ENCODE peak calls at places on chromosomes 16 and 17, in nine cellular contexts. P is prostate gland, X is neural progenitor cell, T is dorsolateral prefrontal cortex, J is lower leg skin, N is fibroblast of pulmonary artery, I is ovary, U is transverse colon, Q is SK-N-SH. S is an unnamed sample.

GRCh38 chr17:8965394-8966168 is at the start of gene PIK3R5:
- DNase-seq in I (no peak), U (peak; percentile 75), N (no peak), Q (peak; percentile 60), X (peak; percentile 82), T (no peak), J (peak; percentile 89), P (no peak), S (peak; percentile 61)

GRCh38 chr17:79044462-79044861 is 20.5 kb downstream of the C1QTNF1 start:
- DNase-seq in J (no peak), I (no peak), U (no peak), P (no peak), X (no peak), N (no peak), Q (no peak), T (no peak), S (no peak)

GRCh38 chr17:39926588-39927100 is 757 bp downstream of the ORMDL3 start:
- DNase-seq in N (peak; percentile 48), J (no peak), T (no peak), X (peak; percentile 71), Q (peak; percentile 69), I (no peak), U (peak; percentile 60), P (no peak), S (no peak)

GRCh38 chr16:10539256-10539655 is 41.1 kb downstream of the EMP2 start:
- DNase-seq in J (no peak), N (no peak), X (no peak), I (no peak), Q (no peak), P (no peak), T (no peak), U (no peak), S (no peak)

GRCh38 chr17:16486373-16487250 is 5.4 kb downstream of the LRRC75A start:
- DNase-seq in I (peak; percentile 73), N (peak; percentile 62), P (peak; percentile 92), J (peak; percentile 96), U (peak; percentile 96), X (peak; percentile 56), T (peak; percentile 99), Q (peak; percentile 81), S (no peak)

GRCh38 chr16:55055262-55055661 is 124.6 kb downstream of the IRX5 start:
- DNase-seq in I (no peak), P (no peak), X (no peak), U (no peak), J (peak; percentile 9), T (no peak), Q (no peak), N (no peak), S (no peak)

GRCh38 chr17:7914771-7915610 is 1.1 kb downstream of the RNF227 start:
- DNase-seq in N (peak; percentile 70), J (no peak), X (no peak), T (no peak), P (peak; percentile 59), Q (no peak), I (peak; percentile 47), U (peak; percentile 29), S (no peak)

GRCh38 chr17:68101992-68102758 is 66.6 kb downstream of the KPNA2 start:
- DNase-seq in N (peak; percentile 10), Q (peak; percentile 36), P (peak; percentile 16), X (peak; percentile 19), T (peak; percentile 9), J (peak; percentile 86), U (peak; percentile 47), I (peak; percentile 40), S (no peak)

GRCh38 chr17:55271958-55272710 is 7.4 kb downstream of the HLF start:
- DNase-seq in Q (no peak), T (no peak), X (no peak), N (no peak), U (no peak), J (no peak), I (no peak), P (no peak), S (no peak)

GRCh38 chr17:29251969-29252866 is 5.6 kb downstream of the CRYBA1 start:
- DNase-seq in X (peak; percentile 45), N (peak; percentile 63), J (no peak), U (no peak), T (no peak), I (no peak), P (no peak), Q (peak; percentile 32), S (no peak)
- TF ChIP-seq CTCF in X (peak; percentile 60), N (peak; percentile 62), J (no peak), U (peak; percentile 36), T (peak; percentile 52), I (no peak), P (peak; percentile 34), Q (peak; percentile 67), S (peak; percentile 74)

GRCh38 chr17:57988301-57989010 is 402 bp upstream of the VEZF1 start:
- DNase-seq in X (no peak), J (peak; percentile 93), T (peak; percentile 54), P (peak; percentile 64), N (peak; percentile 60), Q (peak; percentile 98), I (peak; percentile 83), U (peak; percentile 77), S (peak; percentile 75)

GRCh38 chr17:57990037-57990436 is 2.0 kb upstream of the VEZF1 start:
- DNase-seq in P (no peak), X (no peak), N (no peak), U (no peak), I (no peak), Q (no peak), J (no peak), T (no peak), S (no peak)

GRCh38 chr17:57987582-57988300 is at the start of gene VEZF1:
- DNase-seq in P (peak; percentile 65), I (peak; percentile 87), X (peak; percentile 95), Q (peak; percentile 96), T (peak; percentile 68), N (peak; percentile 59), U (peak; percentile 80), J (peak; percentile 94), S (peak; percentile 84)

GRCh38 chr17:57986841-57987581 is 1.0 kb downstream of the VEZF1 start:
- DNase-seq in U (peak; percentile 46), J (peak; percentile 88), P (peak; percentile 37), N (peak; percentile 83), T (peak; percentile 16), Q (no peak), X (peak; percentile 78), I (peak; percentile 70), S (peak; percentile 31)

GRCh38 chr17:57989011-57989345 is 924 bp upstream of the VEZF1 start:
- DNase-seq in X (peak; percentile 34), I (peak; percentile 30), P (no peak), Q (peak; percentile 63), U (peak; percentile 34), J (no peak), T (no peak), N (peak; percentile 35), S (no peak)
- TF ChIP-seq CTCF in X (no peak), I (no peak), P (no peak), Q (no peak), U (no peak), J (no peak), T (no peak), N (no peak), S (no peak)

DNA sequence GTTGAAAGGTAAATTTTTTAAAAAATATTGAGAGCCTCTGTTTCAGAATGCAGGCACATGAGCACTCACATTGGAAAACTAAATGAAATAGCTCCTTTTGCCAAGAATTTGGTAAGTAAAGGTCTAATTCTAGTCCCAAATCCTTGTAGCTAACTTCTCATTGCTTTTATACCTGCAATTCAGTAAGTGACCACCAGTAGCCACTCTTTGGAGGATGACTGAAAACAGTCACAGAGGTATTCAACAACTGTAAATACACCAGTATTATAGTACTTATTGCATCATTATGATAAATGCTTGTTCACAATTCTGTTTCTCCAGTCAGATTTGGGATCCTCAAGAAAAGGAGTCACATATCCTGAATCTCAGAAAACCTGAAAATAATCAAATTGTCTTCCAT is 562.4 kb upstream of the CDH11 start:
- DNase-seq in Q (no peak), J (no peak), T (no peak), X (no peak), N (no peak), U (no peak), P (no peak), I (no peak), S (no peak)
- TF ChIP-seq CTCF in Q (peak; percentile 35), J (no peak), T (no peak), X (peak; percentile 35), N (peak; percentile 34), U (no peak), P (no peak), I (no peak), S (peak; percentile 37)

GRCh38 chr17:45813051-45813731 is 29.1 kb downstream of the CRHR1 start:
- DNase-seq in J (no peak), X (peak; percentile 91), P (no peak), Q (peak; percentile 65), T (no peak), N (no peak), U (no peak), I (no peak), S (peak; percentile 79)
- TF ChIP-seq CTCF in J (no peak), X (peak; percentile 82), P (no peak), Q (peak; percentile 22), T (peak; percentile 42), N (peak; percentile 7), U (no peak), I (no peak), S (peak; percentile 54)

DNA sequence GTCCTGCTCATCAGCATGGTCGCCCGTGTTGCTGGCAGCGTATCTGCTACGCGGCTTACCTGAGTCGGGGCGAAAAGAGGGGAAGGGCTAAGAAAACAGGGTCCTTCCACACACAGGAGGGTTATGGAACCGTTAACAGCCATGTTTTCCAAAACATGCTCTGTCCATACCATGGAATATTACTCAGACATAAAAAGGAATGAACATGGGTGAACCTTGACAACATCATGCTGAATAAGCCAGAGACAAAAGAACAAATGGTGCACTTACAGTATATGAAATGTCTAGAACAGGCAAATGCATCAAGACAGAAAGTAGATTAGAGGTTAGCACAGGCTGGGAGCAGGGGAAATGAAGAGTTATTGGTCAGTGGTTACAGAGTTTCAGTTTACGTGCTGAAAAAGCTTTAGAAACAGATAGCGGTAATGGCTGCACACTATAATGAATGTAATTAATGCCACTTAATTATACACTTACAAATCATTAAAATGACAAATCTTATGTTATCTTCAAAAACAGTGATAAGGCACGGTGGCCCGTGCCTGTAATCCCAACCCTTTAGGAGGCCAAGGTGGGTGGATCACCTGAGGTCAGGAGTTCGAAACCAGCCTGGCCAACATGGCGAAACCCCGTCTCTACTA is 7.8 kb downstream of the NPRL3 start:
- DNase-seq in P (no peak), T (no peak), Q (no peak), X (no peak), N (no peak), U (no peak), J (no peak), I (no peak), S (no peak)
- TF ChIP-seq CTCF in P (no peak), T (no peak), Q (no peak), X (no peak), N (no peak), U (no peak), J (no peak), I (no peak), S (no peak)

GRCh38 chr16:70682239-70683145 is 3.4 kb downstream of the MTSS2 start:
- DNase-seq in J (no peak), N (no peak), I (peak; percentile 30), P (no peak), Q (no peak), T (no peak), U (no peak), X (no peak), S (peak; percentile 24)
- TF ChIP-seq CTCF in J (no peak), N (no peak), I (no peak), P (no peak), Q (peak; percentile 8), T (no peak), U (no peak), X (peak; percentile 4), S (no peak)

S was measured in glutamatergic neuron.